ENCODE peak calls at places on chromosome 1, in ten cellular contexts. V, O, J, M, W, Q, X, L, E and C are unnamed samples.

GRCh38 chr1:8026976-8027747 is 1.1 kb upstream of the ERRFI1 start:
- DNase-seq in J (peak), L (no peak), Q (peak), E (no peak), V (peak), O (peak), M (no peak), X (no peak), W (peak), C (peak)

GRCh38 chr1:203742446-203742845 is 22.5 kb upstream of the LAX1 start:
- DNase-seq in O (no peak), V (no peak), Q (no peak), E (no peak), J (no peak), L (no peak), M (no peak), X (no peak), W (no peak), C (no peak)

GRCh38 chr1:80751204-80751603 is 1049.5 kb upstream of the ADGRL2 start:
- DNase-seq in M (no peak), E (no peak), O (no peak), V (no peak), J (no peak), Q (no peak), W (no peak), X (no peak), L (no peak), C (no peak)

GRCh38 chr1:30968220-30968971 is 59.8 kb upstream of the SDC3 start:
- DNase-seq in J (no peak), Q (no peak), V (no peak), M (no peak), W (no peak), O (no peak), E (no peak), X (no peak), L (no peak), C (no peak)

GRCh38 chr1:116465845-116466685 is 93.0 kb downstream of the ATP1A1 start:
- DNase-seq in V (no peak), J (no peak), O (no peak), X (peak), M (no peak), W (no peak), E (no peak), L (no peak), Q (no peak), C (no peak)

GRCh38 chr1:8249838-8250237 is 68.1 kb upstream of the SLC45A1 start:
- DNase-seq in Q (no peak), J (no peak), V (no peak), O (no peak), M (no peak), X (no peak), W (no peak), E (no peak), L (no peak), C (no peak)

GRCh38 chr1:200154069-200154767 is 126.7 kb downstream of the NR5A2 start:
- DNase-seq in V (no peak), L (peak), O (no peak), J (no peak), M (no peak), Q (no peak), X (no peak), E (no peak), W (no peak), C (no peak)

GRCh38 chr1:32337855-32338636 is 2.0 kb upstream of the MARCKSL1 start:
- DNase-seq in L (no peak), W (peak), O (peak), X (no peak), V (peak), Q (no peak), E (peak), M (no peak), J (no peak), C (peak)

GRCh38 chr1:62384276-62385005 is 52.4 kb upstream of the USP1 start:
- DNase-seq in X (peak), E (no peak), M (no peak), O (peak), L (peak), W (no peak), V (peak), Q (peak), J (peak), C (no peak)

GRCh38 chr1:84442256-84442655 is 36.8 kb upstream of the RPF1 start:
- DNase-seq in L (peak), J (peak), X (peak), E (no peak), O (peak), M (no peak), V (no peak), Q (peak), W (no peak), C (no peak)

GRCh38 chr1:80375662-80376061 is 1369.1 kb upstream of the ADGRL4 start:
- DNase-seq in W (no peak), X (no peak), M (no peak), V (no peak), J (peak), L (peak), O (peak), Q (peak), E (no peak), C (no peak)

GRCh38 chr1:202210370-202210769 is 16.8 kb downstream of the LGR6 start:
- DNase-seq in V (no peak), W (no peak), X (peak), O (no peak), Q (no peak), J (peak), L (no peak), E (no peak), M (no peak), C (no peak)

GRCh38 chr1:155934933-155935590 is 849 bp upstream of the KHDC4 start:
- DNase-seq in X (no peak), W (peak), O (no peak), V (no peak), M (no peak), E (no peak), Q (no peak), J (no peak), L (no peak), C (no peak)

GRCh38 chr1:178867670-178868069 is 3.2 kb downstream of the ANGPTL1 start:
- DNase-seq in W (no peak), X (no peak), Q (peak), J (peak), L (no peak), V (no peak), O (no peak), M (no peak), E (no peak), C (no peak)

GRCh38 chr1:245772739-245773138 is 618.0 kb downstream of the KIF26B start:
- DNase-seq in O (no peak), V (no peak), J (no peak), X (no peak), Q (no peak), M (no peak), E (no peak), W (no peak), L (no peak), C (no peak)

GRCh38 chr1:245772325-245772724 is 617.5 kb downstream of the KIF26B start:
- DNase-seq in E (no peak), M (no peak), Q (no peak), X (no peak), J (no peak), V (no peak), W (no peak), L (no peak), O (no peak), C (no peak)

GRCh38 chr1:245773344-245773743 is 618.6 kb downstream of the KIF26B start:
- DNase-seq in Q (no peak), X (peak), M (no peak), O (no peak), E (no peak), W (no peak), V (no peak), L (no peak), J (no peak), C (no peak)

GRCh38 chr1:245779797-245780529 is 625.2 kb downstream of the KIF26B start:
- DNase-seq in L (no peak), M (no peak), X (no peak), W (no peak), J (no peak), E (no peak), O (peak), V (no peak), Q (no peak), C (no peak)

GRCh38 chr1:245777752-245778151 is 623.0 kb downstream of the KIF26B start:
- DNase-seq in X (no peak), W (no peak), V (no peak), Q (no peak), L (no peak), E (no peak), M (no peak), O (no peak), J (no peak), C (no peak)
- TF ChIP-seq CTCF in X (no peak), W (no peak), V (no peak), Q (no peak), L (no peak), E (no peak), M (no peak), O (no peak), J (no peak), C (no peak)

DNA sequence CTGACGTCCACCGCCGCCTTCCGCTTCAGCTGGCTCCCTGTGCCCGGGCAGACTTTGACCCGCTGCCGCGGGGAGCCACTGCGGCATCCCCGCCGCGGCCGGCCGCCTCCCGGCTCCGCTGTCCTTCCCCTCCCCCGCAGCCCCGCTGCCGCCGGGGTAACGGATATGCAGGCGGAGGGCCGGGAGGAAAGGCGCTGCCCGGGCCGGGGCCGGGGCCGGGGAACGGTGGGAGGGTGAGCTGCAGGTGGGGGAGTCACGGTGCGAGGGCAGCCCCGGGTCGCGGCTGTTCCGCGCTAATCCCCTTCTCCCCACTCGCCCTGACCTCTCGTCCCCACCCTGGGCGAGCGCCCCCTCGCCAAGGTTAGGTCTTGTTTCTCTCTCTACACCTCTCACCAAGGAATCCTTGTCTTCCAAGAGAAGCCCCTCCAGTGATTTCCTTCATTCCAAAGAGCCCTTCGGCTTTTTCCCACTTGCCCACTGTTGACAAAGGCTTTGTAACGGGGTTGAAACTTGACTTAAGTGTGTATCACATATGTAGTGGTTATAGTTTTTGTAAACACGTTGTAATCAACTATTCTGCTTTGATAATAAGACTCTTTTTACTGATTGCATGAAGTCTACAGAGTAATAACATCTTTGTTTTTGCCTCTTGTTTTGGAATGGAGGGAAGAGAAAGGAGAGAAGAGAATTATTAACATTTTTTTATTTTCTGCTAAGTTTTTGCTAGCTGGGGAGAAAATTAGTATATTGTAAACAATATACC is 685 bp downstream of the XPR1 start:
- DNase-seq in E (peak), O (peak), W (peak), M (no peak), J (peak), V (peak), X (peak), Q (no peak), L (peak), C (peak)
- TF ChIP-seq CTCF in E (peak), O (peak), W (no peak), M (no peak), J (peak), V (no peak), X (peak), Q (no peak), L (no peak), C (peak)

GRCh38 chr1:48817505-48818114 is 40.9 kb upstream of the BEND5 start:
- DNase-seq in J (peak), L (peak), O (peak), Q (peak), V (peak), X (peak), M (peak), W (peak), E (peak), C (peak)
- TF ChIP-seq CTCF in J (peak), L (peak), O (peak), Q (peak), V (peak), X (peak), M (no peak), W (peak), E (peak), C (peak)

DNA sequence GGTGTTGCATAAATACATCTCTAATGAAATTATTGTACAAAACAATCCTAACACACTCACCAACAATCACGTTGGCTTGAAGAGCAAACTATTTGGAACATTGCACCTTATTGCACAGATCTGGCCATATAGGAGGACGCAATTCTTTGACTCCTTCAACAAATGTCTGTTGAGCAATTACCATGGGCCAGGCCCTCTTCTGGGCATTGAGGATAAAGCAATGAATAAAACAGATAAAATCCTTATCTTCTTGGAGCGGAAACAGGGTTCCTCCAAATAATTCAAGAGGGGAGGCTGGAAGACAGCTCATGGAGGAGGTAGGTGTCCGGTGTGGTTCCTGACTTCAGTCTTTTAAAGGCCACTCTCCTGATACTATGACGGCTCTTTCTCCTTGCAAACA is 43.3 kb downstream of the PAX7 start:
- DNase-seq in E (no peak), X (no peak), Q (no peak), J (no peak), O (peak), M (no peak), L (peak), V (no peak), W (no peak), C (no peak)
- TF ChIP-seq CTCF in E (peak), X (no peak), Q (no peak), J (no peak), O (peak), M (no peak), L (no peak), V (no peak), W (no peak), C (no peak)

GRCh38 chr1:169529068-169529642 is 43.4 kb upstream of the SLC19A2 start:
- DNase-seq in M (peak), X (no peak), V (peak), O (peak), W (no peak), J (peak), L (peak), Q (no peak), E (no peak), C (no peak)

GRCh38 chr1:169527461-169528213 is 41.9 kb upstream of the SLC19A2 start:
- DNase-seq in W (no peak), O (peak), Q (peak), M (no peak), X (no peak), V (peak), J (peak), E (no peak), L (no peak), C (no peak)

GRCh38 chr1:169526998-169527397 is 41.3 kb upstream of the SLC19A2 start:
- DNase-seq in O (no peak), L (no peak), W (no peak), M (no peak), J (no peak), E (no peak), V (no peak), X (no peak), Q (no peak), C (no peak)

GRCh38 chr1:169526120-169526832 is 40.5 kb upstream of the SLC19A2 start:
- DNase-seq in J (no peak), M (no peak), L (no peak), E (no peak), O (no peak), Q (no peak), W (no peak), X (no peak), V (no peak), C (no peak)

DNA sequence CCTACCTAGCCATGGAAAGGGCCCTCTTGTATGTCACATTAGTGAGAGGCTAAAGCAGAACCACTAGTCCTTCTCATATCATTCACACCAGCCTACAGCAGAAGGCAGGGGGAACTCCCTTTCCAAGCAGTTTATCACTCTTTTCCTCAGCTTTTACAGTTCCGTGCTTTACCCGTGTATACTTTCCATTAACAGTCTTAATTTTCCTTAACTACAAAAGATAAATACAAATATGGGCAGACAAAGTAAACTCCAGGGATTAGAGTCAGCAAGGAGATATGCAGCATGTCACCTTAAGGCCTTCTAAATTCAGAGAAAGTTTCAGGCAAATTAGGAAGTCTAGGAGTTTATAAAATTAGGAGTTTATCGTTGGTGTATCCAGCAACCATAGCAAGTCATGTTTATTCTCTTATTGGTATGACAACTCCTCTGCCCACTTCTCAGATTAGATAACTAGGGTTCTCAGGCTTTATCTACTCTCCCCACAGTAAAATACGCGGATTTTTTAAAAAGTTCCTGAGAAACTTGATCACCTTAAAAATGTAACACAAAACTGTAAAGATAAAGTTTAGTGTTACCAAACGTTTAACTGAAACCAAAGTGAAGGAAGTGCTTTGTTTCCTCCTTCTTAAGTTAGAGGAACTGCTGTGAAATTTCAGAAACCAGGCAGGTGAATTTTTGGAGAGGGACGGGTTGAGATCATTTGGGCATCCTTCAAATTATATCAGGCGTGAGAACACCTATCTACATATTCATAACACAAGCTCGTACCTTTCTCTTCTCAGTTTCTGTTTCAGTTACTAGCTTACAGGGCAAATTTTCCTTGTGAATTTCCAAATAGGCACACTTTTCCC is 42.7 kb upstream of the SLC19A2 start:
- DNase-seq in O (no peak), L (no peak), J (no peak), X (no peak), E (no peak), W (no peak), Q (no peak), M (no peak), V (no peak), C (no peak)
- TF ChIP-seq CTCF in O (no peak), L (no peak), J (no peak), X (no peak), E (no peak), W (no peak), Q (no peak), M (no peak), V (no peak), C (no peak)

DNA sequence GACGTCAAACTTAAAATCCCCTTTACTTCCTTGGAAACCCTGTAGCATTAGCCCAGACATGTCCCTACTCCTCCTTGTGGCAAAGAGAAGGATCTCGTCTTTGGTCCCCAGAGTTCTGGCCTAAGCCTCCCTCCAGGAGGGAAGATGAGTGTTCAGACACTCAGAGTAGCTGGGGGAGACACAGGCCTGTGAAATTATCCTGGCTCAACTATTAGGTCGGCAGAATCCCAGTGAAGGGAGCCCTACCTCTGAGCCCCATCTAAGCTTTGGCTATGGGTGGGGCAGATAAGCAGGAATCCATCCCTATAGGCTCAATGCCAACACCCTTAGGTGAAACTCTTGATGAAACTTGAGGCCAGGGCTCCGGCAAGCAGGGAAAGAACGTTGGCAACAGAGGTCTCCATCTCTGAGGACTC is 1.7 kb upstream of the SFN start:
- DNase-seq in V (no peak), L (no peak), O (peak), W (no peak), X (no peak), E (no peak), Q (peak), M (no peak), J (peak), C (no peak)
- TF ChIP-seq CTCF in V (no peak), L (peak), O (peak), W (no peak), X (peak), E (peak), Q (peak), M (no peak), J (peak), C (no peak)

GRCh38 chr1:43974443-43975248 is at the start of gene ATP6V0B:
- DNase-seq in M (peak), E (peak), O (peak), L (peak), J (peak), V (peak), X (peak), Q (peak), W (peak), C (peak)
- TF ChIP-seq CTCF in M (no peak), E (peak), O (no peak), L (no peak), J (no peak), V (no peak), X (peak), Q (no peak), W (peak), C (peak)

DNA sequence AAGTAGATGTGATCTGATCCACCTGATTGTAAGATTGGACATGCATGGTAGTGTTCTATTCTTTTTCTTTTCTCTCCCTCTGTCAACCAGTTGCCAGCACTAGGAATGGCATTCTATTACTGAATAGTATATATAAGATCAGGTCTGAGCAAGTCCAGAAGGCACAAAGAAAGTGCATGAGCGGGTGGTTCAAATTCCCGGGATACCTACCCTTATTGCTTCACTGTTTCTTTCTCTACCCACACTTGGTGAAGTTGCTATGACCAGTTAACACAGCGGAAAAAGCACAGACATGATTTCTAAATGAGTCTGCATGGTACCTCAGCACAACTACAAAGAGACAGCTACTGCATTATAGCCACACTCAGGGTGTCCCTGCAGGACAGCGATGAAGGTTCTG is 64.0 kb downstream of the SLC9A1 start:
- DNase-seq in V (no peak), X (no peak), Q (no peak), J (no peak), L (peak), O (no peak), M (no peak), E (no peak), W (no peak), C (no peak)
- TF ChIP-seq CTCF in V (no peak), X (no peak), Q (no peak), J (no peak), L (no peak), O (no peak), M (no peak), E (no peak), W (no peak), C (no peak)

GRCh38 chr1:25247829-25248754 is 838 bp upstream of the RSRP1 start:
- DNase-seq in O (no peak), W (no peak), V (no peak), X (no peak), Q (no peak), J (no peak), E (no peak), L (no peak), M (no peak), C (no peak)
- TF ChIP-seq CTCF in O (no peak), W (no peak), V (no peak), X (peak), Q (no peak), J (peak), E (peak), L (peak), M (no peak), C (peak)